ENCODE peak calls at places on chromosome 5, in six cellular contexts. B is cardiac muscle cell; G is CD4-positive, alpha-beta memory T cell; D is stomach; S is A549; K is mesendoderm. T is an unnamed sample. For H3K4me1, the result is how much of the 10 kb centered on the place peaks cover.

GRCh38 chr5:90477073-90477472 is 2.4 kb downstream of the POLR3G start:
- DNase-seq in G (no peak), B (no peak), S (no peak), K (peak), D (no peak), T (no peak)

GRCh38 chr5:134005415-134006118 is 792 bp upstream of the VDAC1 start:
- DNase-seq in K (peak), D (peak), B (peak), G (no peak), S (peak), T (no peak)

GRCh38 chr5:20368581-20368980 is 380.6 kb upstream of the CDH18 start:
- DNase-seq in S (no peak), D (no peak), K (no peak), G (no peak), B (no peak), T (no peak)

GRCh38 chr5:102596951-102597350 is 98.2 kb upstream of the SLCO6A1 start:
- DNase-seq in K (no peak), B (no peak), D (no peak), S (no peak), G (no peak), T (no peak)

GRCh38 chr5:16741007-16741406 is 124.2 kb upstream of the RETREG1 start:
- DNase-seq in K (no peak), D (no peak), G (no peak), B (peak), S (no peak), T (no peak)

GRCh38 chr5:147554285-147554817 is 44.5 kb upstream of the DPYSL3 start:
- DNase-seq in G (no peak), D (no peak), B (peak), S (no peak), K (peak), T (no peak)

GRCh38 chr5:68114641-68115040 is 100.9 kb upstream of the PIK3R1 start:
- DNase-seq in G (no peak), K (no peak), D (no peak), B (peak), S (no peak), T (no peak)

GRCh38 chr5:179192185-179192890 is 132.2 kb downstream of the ZNF354C start:
- DNase-seq in B (no peak), D (no peak), K (no peak), S (no peak), G (no peak), T (no peak)

GRCh38 chr5:145237843-145238242 is 597.3 kb downstream of the PRELID2 start:
- DNase-seq in B (peak), D (peak), G (no peak), S (no peak), K (peak), T (no peak)

GRCh38 chr5:27328480-27328879 is 290.1 kb upstream of the CDH9 start:
- DNase-seq in G (no peak), S (no peak), D (no peak), B (peak), K (no peak), T (no peak)

GRCh38 chr5:13814293-13814692 is 130.2 kb downstream of the DNAH5 start:
- DNase-seq in G (no peak), B (no peak), S (no peak), D (no peak), K (no peak), T (no peak)

GRCh38 chr5:149434162-149435014 is 55.3 kb upstream of the IL17B start:
- DNase-seq in K (peak), D (peak), S (peak), G (peak), B (peak), T (peak)

GRCh38 chr5:17395516-17395915 is 102.5 kb upstream of the TAF11L2 start:
- DNase-seq in S (no peak), K (no peak), D (no peak), B (no peak), G (no peak), T (no peak)

GRCh38 chr5:120988970-120989369 is 524.9 kb downstream of the PRR16 start:
- DNase-seq in S (no peak), G (no peak), B (no peak), K (peak), D (no peak), T (no peak)

GRCh38 chr5:42591026-42591425 is 165.6 kb upstream of the CCDC152 start:
- DNase-seq in G (no peak), D (no peak), B (peak), S (no peak), K (no peak), T (no peak)

GRCh38 chr5:169006878-169007790 is 293.8 kb downstream of the SLIT3 start:
- DNase-seq in S (peak), B (no peak), D (no peak), G (no peak), K (peak), T (no peak)

GRCh38 chr5:139385061-139385889 is 2.2 kb upstream of the SLC23A1 start:
- DNase-seq in K (no peak), D (peak), G (no peak), B (no peak), S (no peak), T (no peak)

GRCh38 chr5:120630550-120630949 is 166.4 kb downstream of the PRR16 start:
- DNase-seq in G (no peak), B (no peak), S (no peak), K (no peak), D (no peak), T (no peak)

GRCh38 chr5:107516452-107517184 is 154.1 kb downstream of the EFNA5 start:
- DNase-seq in D (no peak), S (no peak), K (no peak), B (peak), G (no peak), T (no peak)

GRCh38 chr5:43357067-43357466 is 43.9 kb upstream of the HMGCS1 start:
- DNase-seq in D (no peak), S (no peak), G (no peak), K (no peak), B (no peak), T (no peak)

GRCh38 chr5:172312286-172312685 is 28.7 kb upstream of the UBTD2 start:
- DNase-seq in S (no peak), G (no peak), B (no peak), D (no peak), K (no peak), T (no peak)

GRCh38 chr5:81904861-81905260 is 67.0 kb upstream of the ATG10 start:
- DNase-seq in K (peak), S (no peak), G (no peak), D (no peak), B (no peak), T (no peak)

GRCh38 chr5:139273572-139274264 is 19.8 kb upstream of the MATR3 start:
- DNase-seq in G (peak), B (peak), D (peak), S (peak), K (peak), T (peak)

GRCh38 chr5:128378196-128378595 is 159.8 kb downstream of the FBN2 start:
- DNase-seq in B (no peak), K (no peak), G (no peak), S (no peak), D (no peak), T (no peak)

GRCh38 chr5:179224741-179225140 is 120.5 kb downstream of the ADAMTS2 start:
- DNase-seq in K (no peak), D (no peak), B (no peak), G (no peak), S (no peak), T (no peak)

GRCh38 chr5:52870448-52870847 is 82.7 kb downstream of the ITGA1 start:
- DNase-seq in G (no peak), D (no peak), S (no peak), B (peak), K (no peak), T (no peak)

GRCh38 chr5:142115937-142116614 is 7.5 kb downstream of the NDFIP1 start:
- DNase-seq in G (no peak), D (no peak), S (no peak), K (no peak), B (peak), T (no peak)

GRCh38 chr5:32071351-32071944 is 102.7 kb downstream of the GOLPH3 start:
- DNase-seq in D (no peak), S (no peak), K (no peak), G (no peak), B (peak), T (no peak)

GRCh38 chr5:173923236-173924104 is 35.3 kb downstream of the CPEB4 start:
- DNase-seq in G (no peak), B (peak), S (no peak), K (no peak), D (no peak), T (no peak)

GRCh38 chr5:135605221-135605620 is 26.4 kb upstream of the CXCL14 start:
- DNase-seq in B (no peak), S (no peak), G (no peak), D (no peak), K (no peak), T (no peak)

GRCh38 chr5:32044904-32045303 is 129.2 kb downstream of the GOLPH3 start:
- DNase-seq in D (no peak), B (peak), S (peak), G (no peak), K (no peak), T (no peak)

GRCh38 chr5:9198399-9198798 is 347.5 kb downstream of the SEMA5A start:
- DNase-seq in S (no peak), G (no peak), D (no peak), B (peak), K (peak), T (no peak)

GRCh38 chr5:88761269-88761880 is 121.6 kb downstream of the MEF2C start:
- DNase-seq in S (no peak), B (peak), K (no peak), D (no peak), G (no peak), T (no peak)

GRCh38 chr5:139638090-139638735 is 9.9 kb upstream of the CXXC5 start:
- DNase-seq in B (peak), S (no peak), D (peak), K (peak), G (no peak), T (no peak)

GRCh38 chr5:31496891-31497290 is 35.0 kb downstream of the DROSHA start:
- DNase-seq in S (no peak), K (no peak), G (no peak), D (no peak), B (no peak), T (no peak)

GRCh38 chr5:80182802-80183645 is 72.8 kb downstream of the SERINC5 start:
- DNase-seq in K (peak), B (no peak), S (no peak), D (no peak), G (no peak), T (peak)

GRCh38 chr5:80187274-80187673 is 68.6 kb downstream of the SERINC5 start:
- DNase-seq in K (no peak), G (no peak), D (no peak), S (no peak), B (no peak), T (no peak)

GRCh38 chr5:80184235-80185023 is 71.4 kb downstream of the SERINC5 start:
- DNase-seq in K (peak), G (no peak), D (peak), S (peak), B (no peak), T (no peak)

GRCh38 chr5:80186634-80187033 is 69.2 kb downstream of the SERINC5 start:
- DNase-seq in D (peak), G (peak), K (no peak), S (no peak), B (peak), T (peak)

GRCh38 chr5:80185095-80185494 is 70.8 kb downstream of the SERINC5 start:
- DNase-seq in G (no peak), K (peak), S (no peak), B (no peak), D (no peak), T (no peak)
- H3K4me1 ChIP-seq in G (half or more), K (under half), S (half or more), B (half or more), D (half or more), T (half or more)

DNA sequence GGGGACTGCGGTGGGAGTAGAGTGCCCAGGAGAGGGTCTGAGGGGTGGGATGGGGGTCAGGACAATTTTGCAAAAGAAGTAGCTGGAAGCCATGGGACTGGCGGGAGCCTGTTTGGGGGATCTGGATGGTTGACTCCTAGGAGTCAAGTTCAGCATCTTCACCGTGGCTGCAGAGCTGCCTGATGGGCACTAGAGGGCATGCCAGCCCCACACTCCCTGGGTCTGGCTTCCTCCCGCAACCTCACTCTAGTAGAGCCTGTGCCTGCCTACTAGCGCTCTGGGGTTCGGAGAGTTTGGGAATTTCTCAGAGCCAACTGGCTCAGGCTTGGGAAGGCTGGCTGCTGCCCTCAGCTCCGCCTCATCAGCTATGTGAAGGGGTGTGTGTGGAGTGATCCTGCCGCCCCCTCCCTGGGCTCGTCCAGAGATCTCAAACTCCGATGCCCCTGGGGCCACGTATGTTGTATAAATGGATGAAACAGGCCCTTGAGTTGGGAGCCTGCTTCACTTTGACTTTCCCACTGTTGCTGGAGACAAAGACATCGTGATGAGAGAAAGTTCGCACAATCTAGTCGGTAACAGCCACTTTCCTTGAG is 10.8 kb downstream of the TSPAN17 start:
- DNase-seq in G (peak), B (peak), K (peak), D (peak), S (peak), T (peak)
- H3K4me3 ChIP-seq in G (no peak), B (no peak), K (no peak), D (no peak), S (no peak), T (peak)

DNA sequence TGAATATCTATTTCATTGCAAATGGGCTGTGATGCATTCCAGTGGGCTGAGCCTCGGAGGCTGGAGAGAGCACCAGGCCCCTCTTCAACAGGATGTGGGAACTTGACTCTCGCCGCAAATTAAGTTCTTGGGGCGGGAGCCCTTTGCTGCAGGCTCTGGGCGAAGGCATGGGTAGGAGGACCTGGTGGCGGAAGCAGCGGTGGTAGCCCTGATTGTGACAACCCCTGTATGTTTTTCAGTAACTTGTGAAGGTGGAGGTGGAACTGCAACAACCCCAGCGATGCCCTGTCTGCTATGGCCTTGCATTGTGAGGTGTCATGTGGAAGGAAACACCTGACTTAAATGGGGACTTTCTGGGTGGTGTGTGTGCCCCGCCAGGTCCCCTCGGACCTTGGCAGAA is 9.4 kb downstream of the FYB1 start:
- DNase-seq in G (peak), D (peak), S (no peak), B (no peak), K (no peak), T (peak)
- H3K4me1 ChIP-seq in G (half or more), D (under half), S (under half), B (under half), K (under half), T (half or more)

DNA sequence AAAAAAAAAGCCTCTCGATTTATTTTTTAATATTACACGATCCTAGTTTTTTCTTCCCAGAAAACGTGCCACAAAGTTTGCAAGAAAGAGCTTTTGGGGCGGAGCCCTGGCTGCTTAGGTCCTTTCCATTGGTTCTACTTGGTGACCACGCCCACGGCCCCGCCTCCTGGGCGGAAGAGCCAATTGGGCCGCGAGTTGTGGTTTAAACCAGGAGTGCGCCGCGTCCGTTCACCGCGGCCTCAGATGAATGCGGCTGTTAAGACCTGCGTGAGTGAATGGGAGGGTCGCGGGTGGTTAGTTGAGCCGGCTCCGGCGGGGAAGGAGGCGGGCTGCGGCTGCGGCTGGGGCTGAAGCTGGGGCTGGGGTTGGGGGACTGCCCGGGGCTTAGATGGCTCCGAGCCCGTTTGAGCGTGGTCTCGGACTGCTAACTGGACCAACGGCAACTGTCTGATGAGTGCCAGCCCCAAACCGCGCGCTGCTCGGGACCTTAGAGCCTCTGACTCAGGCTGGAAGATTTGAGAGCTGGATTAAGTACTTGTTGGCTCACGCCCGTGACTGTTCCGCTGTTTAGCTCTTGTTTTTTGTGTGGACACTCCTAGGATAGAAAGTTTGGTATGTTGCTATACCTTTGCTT is at the start of gene PTTG1:
- DNase-seq in D (peak), S (peak), K (peak), B (peak), G (peak), T (peak)
- H3K4me3 ChIP-seq in D (peak), S (peak), K (peak), B (peak), G (peak), T (peak)

GRCh38 chr5:6143523-6143922 is 234.8 kb downstream of the MED10 start:
- DNase-seq in S (no peak), B (no peak), G (no peak), D (no peak), K (peak), T (no peak)

GRCh38 chr5:6145616-6146237 is 232.6 kb downstream of the MED10 start:
- DNase-seq in S (no peak), K (no peak), D (no peak), G (no peak), B (no peak), T (no peak)

GRCh38 chr5:6142353-6142752 is 236.0 kb downstream of the MED10 start:
- DNase-seq in G (no peak), D (no peak), S (no peak), B (no peak), K (no peak), T (no peak)

DNA sequence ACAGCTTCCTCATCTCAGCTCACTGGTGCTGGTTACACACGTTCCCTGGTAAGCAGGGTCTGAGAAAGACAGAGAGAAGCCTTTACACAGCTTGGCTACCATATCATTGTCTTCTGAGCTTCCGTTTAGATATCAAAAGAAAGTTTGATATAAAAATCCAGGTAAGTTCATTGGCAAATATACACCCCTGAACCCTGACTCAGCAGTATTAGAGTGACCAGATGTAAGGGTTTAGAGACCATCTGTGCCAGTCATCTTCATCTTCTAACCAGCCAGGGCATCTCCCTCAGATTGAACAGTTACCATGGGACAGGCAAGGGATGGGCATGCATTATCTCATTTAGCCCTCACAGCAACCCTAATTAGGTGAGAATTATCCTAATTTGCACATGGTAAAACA is 232.1 kb downstream of the MED10 start:
- DNase-seq in S (no peak), G (no peak), B (no peak), K (no peak), D (no peak), T (no peak)
- H3K4me1 ChIP-seq in S (under half), G (under half), B (under half), K (under half), D (under half), T (under half)

DNA sequence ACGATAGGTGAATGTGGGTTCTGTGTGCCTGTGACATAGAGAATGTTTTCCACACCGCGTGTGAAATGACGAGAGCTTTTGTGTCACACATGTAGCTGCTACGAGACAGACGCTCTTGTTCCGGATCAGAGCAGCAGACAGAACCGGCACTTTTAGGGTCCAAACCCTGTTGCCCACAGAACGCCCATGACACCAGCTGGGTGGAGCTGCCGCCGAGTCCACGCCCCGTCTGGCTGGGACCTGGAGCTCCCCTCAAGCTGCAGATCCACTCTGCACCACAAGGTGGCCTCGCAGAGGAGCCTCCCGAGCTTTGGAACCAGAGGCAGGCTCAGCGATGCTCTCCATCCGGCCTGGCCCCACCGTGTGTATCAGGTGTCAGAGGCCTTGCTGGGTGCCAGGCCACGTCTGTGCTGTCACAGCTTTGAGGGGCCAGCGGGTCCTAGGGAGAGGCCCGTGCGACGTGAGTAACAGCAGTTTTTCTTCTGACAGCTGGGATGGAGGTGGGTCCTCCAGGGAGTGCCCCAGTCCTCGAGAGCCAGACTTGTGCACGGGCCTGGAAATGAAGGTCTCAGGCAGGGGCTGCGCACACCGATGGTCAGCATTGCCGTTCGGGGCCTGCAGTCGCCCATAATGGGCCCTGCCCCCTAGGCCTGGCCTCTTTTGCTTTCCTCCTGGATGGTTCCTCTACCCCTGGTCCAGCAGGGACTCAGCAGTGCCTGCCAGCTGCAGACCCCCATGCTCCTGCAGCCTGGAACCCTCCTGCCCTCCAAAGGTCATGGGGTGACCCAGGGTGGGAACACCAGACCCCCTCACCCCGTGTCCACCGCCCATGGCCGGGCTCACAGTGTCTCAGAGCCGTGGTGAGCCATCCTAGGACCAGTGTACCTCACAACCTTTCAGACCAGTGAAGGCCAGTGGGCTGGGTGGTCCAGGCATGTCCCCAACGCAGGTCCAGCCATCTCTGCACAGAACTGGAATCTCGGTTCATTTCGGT is 2.5 kb upstream of the LRRC14B start:
- DNase-seq in D (peak), G (peak), B (peak), K (peak), S (peak), T (peak)
- H3K4me3 ChIP-seq in D (peak), G (no peak), B (no peak), K (no peak), S (no peak), T (no peak)

GRCh38 chr5:143550985-143551630 is 147.6 kb upstream of the NR3C1 start:
- DNase-seq in K (no peak), G (no peak), B (no peak), D (no peak), S (no peak), T (no peak)
- H3K4me1 ChIP-seq in K (under half), G (under half), B (under half), D (under half), S (under half), T (under half)

T was measured in naive thymus-derived CD4-positive, alpha-beta T cell.